ENCODE peak calls at places on chromosome 16, in eight cellular contexts. One of them, this sample, is unnamed.

GRCh38 chr16:84159800-84160199 is 14.7 kb downstream of the DNAAF1 start:
- DNase-seq in stomach: no peak
- DNase-seq in heart left ventricle: no peak
- DNase-seq in H1: no peak
- DNase-seq in ovary: no peak
- DNase-seq in Peyer's patch: no peak
- DNase-seq in IMR-90: no peak
- DNase-seq in A549: no peak
- DNase-seq in this sample: no peak

GRCh38 chr16:73951541-73951940 is 345.1 kb upstream of the PSMD7 start:
- DNase-seq in Peyer's patch: no peak
- DNase-seq in stomach: no peak
- DNase-seq in ovary: no peak
- DNase-seq in heart left ventricle: peak; percentile 73
- DNase-seq in IMR-90: peak; percentile 17
- DNase-seq in H1: no peak
- DNase-seq in A549: no peak
- DNase-seq in this sample: no peak

GRCh38 chr16:65758620-65759019 is 607.9 kb upstream of the CDH5 start:
- DNase-seq in H1: no peak
- DNase-seq in heart left ventricle: no peak
- DNase-seq in ovary: no peak
- DNase-seq in stomach: no peak
- DNase-seq in A549: no peak
- DNase-seq in IMR-90: no peak
- DNase-seq in Peyer's patch: no peak
- DNase-seq in this sample: no peak

GRCh38 chr16:49638696-49639629 is 216.9 kb downstream of the ZNF423 start:
- DNase-seq in heart left ventricle: peak; percentile 82
- DNase-seq in stomach: no peak
- DNase-seq in ovary: peak; percentile 63
- DNase-seq in H1: no peak
- DNase-seq in A549: no peak
- DNase-seq in Peyer's patch: no peak
- DNase-seq in IMR-90: peak; percentile 12
- DNase-seq in this sample: no peak

GRCh38 chr16:19245326-19245925 is 40.1 kb upstream of the CLEC19A start:
- DNase-seq in IMR-90: no peak
- DNase-seq in H1: no peak
- DNase-seq in heart left ventricle: no peak
- DNase-seq in ovary: no peak
- DNase-seq in Peyer's patch: no peak
- DNase-seq in A549: no peak
- DNase-seq in stomach: peak; percentile 50
- DNase-seq in this sample: no peak

GRCh38 chr16:53600076-53600475 is 97.1 kb upstream of the AKTIP start:
- DNase-seq in heart left ventricle: no peak
- DNase-seq in H1: no peak
- DNase-seq in IMR-90: peak; percentile 20
- DNase-seq in ovary: no peak
- DNase-seq in A549: no peak
- DNase-seq in Peyer's patch: no peak
- DNase-seq in stomach: no peak
- DNase-seq in this sample: no peak

GRCh38 chr16:86483-86952 is 8.5 kb downstream of the MPG start:
- DNase-seq in stomach: no peak
- DNase-seq in Peyer's patch: no peak
- DNase-seq in heart left ventricle: no peak
- DNase-seq in A549: no peak
- DNase-seq in H1: no peak
- DNase-seq in IMR-90: no peak
- DNase-seq in ovary: no peak
- DNase-seq in this sample: no peak

GRCh38 chr16:30054959-30055553 is 10.5 kb upstream of the ALDOA start:
- DNase-seq in ovary: no peak
- DNase-seq in H1: peak; percentile 89
- DNase-seq in stomach: peak; percentile 77
- DNase-seq in Peyer's patch: peak; percentile 78
- DNase-seq in IMR-90: no peak
- DNase-seq in heart left ventricle: no peak
- DNase-seq in A549: peak; percentile 67
- DNase-seq in this sample: no peak

GRCh38 chr16:22088642-22089041 is 3.7 kb upstream of the VWA3A start:
- DNase-seq in stomach: no peak
- DNase-seq in heart left ventricle: no peak
- DNase-seq in H1: no peak
- DNase-seq in IMR-90: no peak
- DNase-seq in Peyer's patch: no peak
- DNase-seq in ovary: no peak
- DNase-seq in A549: no peak
- DNase-seq in this sample: no peak

GRCh38 chr16:76535-77272 is 1.3 kb upstream of the MPG start:
- DNase-seq in ovary: peak; percentile 86
- DNase-seq in H1: no peak
- DNase-seq in stomach: peak; percentile 66
- DNase-seq in IMR-90: peak; percentile 95
- DNase-seq in A549: no peak
- DNase-seq in heart left ventricle: peak; percentile 91
- DNase-seq in Peyer's patch: peak; percentile 79
- DNase-seq in this sample: peak; percentile 75

GRCh38 chr16:20675488-20676267 is 21.8 kb downstream of the ACSM1 start:
- DNase-seq in ovary: peak; percentile 42
- DNase-seq in heart left ventricle: no peak
- DNase-seq in IMR-90: no peak
- DNase-seq in stomach: peak; percentile 72
- DNase-seq in A549: no peak
- DNase-seq in Peyer's patch: peak; percentile 61
- DNase-seq in H1: peak; percentile 59
- DNase-seq in this sample: no peak

GRCh38 chr16:9599415-9600110 is 508.1 kb downstream of the HAPSTR1 start:
- DNase-seq in heart left ventricle: no peak
- DNase-seq in stomach: no peak
- DNase-seq in IMR-90: no peak
- DNase-seq in H1: no peak
- DNase-seq in Peyer's patch: no peak
- DNase-seq in A549: no peak
- DNase-seq in ovary: no peak
- DNase-seq in this sample: no peak

GRCh38 chr16:88530051-88530857 is 39.9 kb upstream of the ZC3H18 start:
- DNase-seq in H1: no peak
- DNase-seq in ovary: no peak
- DNase-seq in Peyer's patch: no peak
- DNase-seq in A549: no peak
- DNase-seq in IMR-90: no peak
- DNase-seq in stomach: no peak
- DNase-seq in heart left ventricle: no peak
- DNase-seq in this sample: no peak

GRCh38 chr16:67165121-67166034 is 833 bp downstream of the HSF4 start:
- DNase-seq in heart left ventricle: no peak
- DNase-seq in Peyer's patch: no peak
- DNase-seq in IMR-90: no peak
- DNase-seq in stomach: no peak
- DNase-seq in H1: peak; percentile 72
- DNase-seq in A549: no peak
- DNase-seq in ovary: no peak
- DNase-seq in this sample: no peak

GRCh38 chr16:72372646-72373045 is 200.7 kb upstream of the PMFBP1 start:
- DNase-seq in IMR-90: no peak
- DNase-seq in heart left ventricle: no peak
- DNase-seq in A549: no peak
- DNase-seq in H1: no peak
- DNase-seq in stomach: no peak
- DNase-seq in Peyer's patch: no peak
- DNase-seq in ovary: no peak
- DNase-seq in this sample: no peak

GRCh38 chr16:75361936-75362335 is 71.4 kb downstream of the CFDP1 start:
- DNase-seq in heart left ventricle: no peak
- DNase-seq in stomach: no peak
- DNase-seq in ovary: no peak
- DNase-seq in Peyer's patch: no peak
- DNase-seq in H1: no peak
- DNase-seq in A549: no peak
- DNase-seq in IMR-90: no peak
- DNase-seq in this sample: no peak

GRCh38 chr16:64469906-64470702 is 651.8 kb downstream of the CDH11 start:
- DNase-seq in heart left ventricle: peak; percentile 39
- DNase-seq in H1: no peak
- DNase-seq in IMR-90: no peak
- DNase-seq in stomach: no peak
- DNase-seq in A549: no peak
- DNase-seq in Peyer's patch: no peak
- DNase-seq in ovary: peak; percentile 10
- DNase-seq in this sample: peak; percentile 5

GRCh38 chr16:79379083-79379482 is 221.5 kb downstream of the MAF start:
- DNase-seq in H1: no peak
- DNase-seq in IMR-90: no peak
- DNase-seq in ovary: no peak
- DNase-seq in A549: no peak
- DNase-seq in Peyer's patch: no peak
- DNase-seq in stomach: no peak
- DNase-seq in heart left ventricle: no peak
- DNase-seq in this sample: no peak

GRCh38 chr16:27818231-27818630 is 245.3 kb downstream of the GSG1L start:
- DNase-seq in stomach: no peak
- DNase-seq in IMR-90: no peak
- DNase-seq in heart left ventricle: no peak
- DNase-seq in A549: no peak
- DNase-seq in ovary: no peak
- DNase-seq in Peyer's patch: peak; percentile 7
- DNase-seq in H1: no peak
- DNase-seq in this sample: no peak

DNA sequence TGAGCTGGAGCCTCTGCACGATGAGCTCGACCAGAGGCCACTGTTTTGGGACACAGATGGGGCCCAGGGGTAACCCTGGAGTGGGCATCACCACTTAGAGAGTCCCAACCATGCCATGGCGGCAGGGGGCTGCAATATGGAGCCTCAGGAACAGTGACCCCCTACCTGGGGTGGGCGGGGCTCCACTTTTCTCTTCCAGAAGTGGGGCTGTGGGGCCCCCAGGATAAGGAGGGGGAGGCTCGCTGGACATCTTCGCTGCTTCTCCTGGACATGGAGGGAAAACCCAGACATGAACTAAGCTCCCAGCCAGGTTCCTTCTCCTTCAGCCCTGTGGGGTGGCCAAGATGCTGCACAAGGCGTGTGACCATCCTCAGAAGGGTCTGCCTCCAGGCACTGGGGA is 24.7 kb downstream of the CDIP1 start:
- DNase-seq in A549: no peak
- DNase-seq in stomach: no peak
- DNase-seq in heart left ventricle: no peak
- DNase-seq in H1: no peak
- DNase-seq in IMR-90: no peak
- DNase-seq in Peyer's patch: no peak
- DNase-seq in ovary: no peak
- DNase-seq in this sample: no peak
- H3K27ac ChIP-seq in A549: no peak overlapping the region
- H3K27ac ChIP-seq in stomach: peak overlapping the region; percentile 82
- H3K27ac ChIP-seq in heart left ventricle: peak overlapping the region; percentile 72
- H3K27ac ChIP-seq in H1: no peak overlapping the region
- H3K27ac ChIP-seq in IMR-90: no peak overlapping the region
- H3K27ac ChIP-seq in Peyer's patch: peak overlapping the region; percentile 70
- H3K27ac ChIP-seq in ovary: no peak overlapping the region
- H3K27ac ChIP-seq in this sample: peak overlapping the region; percentile 46

DNA sequence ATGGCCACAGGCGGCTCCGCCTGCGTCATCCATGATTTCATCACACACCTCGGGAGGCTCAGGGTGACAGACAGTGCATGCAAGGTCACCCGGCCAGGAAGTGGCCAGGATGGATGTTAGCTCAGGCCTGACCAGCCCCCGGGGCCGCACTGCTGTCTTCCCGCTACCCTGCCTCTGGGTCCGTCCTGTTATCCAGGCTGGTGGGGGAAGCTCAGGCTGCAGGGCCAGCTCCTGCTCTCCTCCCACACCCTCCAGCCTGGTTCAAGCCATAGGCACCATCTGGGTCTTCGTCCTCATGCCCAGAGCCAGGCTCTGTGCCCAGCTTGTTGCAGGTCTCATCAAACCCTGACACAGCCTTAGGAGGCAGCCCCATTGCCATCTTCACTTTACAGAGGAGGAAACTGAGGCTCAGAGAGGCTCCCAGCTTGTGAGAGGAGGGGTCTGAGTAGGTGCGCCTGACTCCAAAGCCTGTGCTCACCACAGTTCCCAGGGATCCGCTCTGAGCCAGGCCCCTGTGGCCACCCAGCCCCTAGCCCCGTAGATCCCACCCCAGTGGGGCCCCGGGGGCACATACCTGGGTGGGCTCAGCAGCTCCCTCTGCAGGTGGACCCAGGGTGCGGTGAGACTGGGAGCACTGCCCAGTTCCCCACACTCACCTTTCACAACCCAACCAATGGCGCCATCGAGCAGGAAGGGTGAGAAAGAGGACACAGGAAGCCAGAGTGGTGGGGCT is 414 bp upstream of the ADGRG3 start:
- DNase-seq in heart left ventricle: peak; percentile 40
- DNase-seq in stomach: peak; percentile 54
- DNase-seq in ovary: no peak
- DNase-seq in H1: peak; percentile 75
- DNase-seq in Peyer's patch: no peak
- DNase-seq in IMR-90: peak; percentile 38
- DNase-seq in A549: peak; percentile 54
- DNase-seq in this sample: no peak
- TF ChIP-seq POLR2A in heart left ventricle: no peak
- TF ChIP-seq POLR2A in stomach: no peak
- TF ChIP-seq POLR2A in ovary: no peak
- TF ChIP-seq POLR2A in H1: no peak
- TF ChIP-seq POLR2A in Peyer's patch: no peak
- TF ChIP-seq POLR2A in IMR-90: no peak
- TF ChIP-seq POLR2A in A549: no peak
- TF ChIP-seq POLR2A in this sample: no peak

GRCh38 chr16:3375680-3376079 is 20.0 kb downstream of the OR2C1 start:
- DNase-seq in ovary: no peak
- DNase-seq in heart left ventricle: no peak
- DNase-seq in A549: no peak
- DNase-seq in H1: no peak
- DNase-seq in stomach: no peak
- DNase-seq in IMR-90: no peak
- DNase-seq in Peyer's patch: no peak
- DNase-seq in this sample: no peak
- H3K9me3 ChIP-seq in ovary: peaks cover 12% of the 10 kb centered on the region
- H3K9me3 ChIP-seq in heart left ventricle: peaks cover 47% of the 10 kb centered on the region
- H3K9me3 ChIP-seq in A549: peaks cover 75% of the 10 kb centered on the region
- H3K9me3 ChIP-seq in H1: peaks cover 59% of the 10 kb centered on the region
- H3K9me3 ChIP-seq in stomach: peaks cover 74% of the 10 kb centered on the region
- H3K9me3 ChIP-seq in IMR-90: peaks cover 50% of the 10 kb centered on the region
- H3K9me3 ChIP-seq in Peyer's patch: peaks cover 33% of the 10 kb centered on the region
- H3K9me3 ChIP-seq in this sample: no peaks in the 10 kb centered on the region

DNA sequence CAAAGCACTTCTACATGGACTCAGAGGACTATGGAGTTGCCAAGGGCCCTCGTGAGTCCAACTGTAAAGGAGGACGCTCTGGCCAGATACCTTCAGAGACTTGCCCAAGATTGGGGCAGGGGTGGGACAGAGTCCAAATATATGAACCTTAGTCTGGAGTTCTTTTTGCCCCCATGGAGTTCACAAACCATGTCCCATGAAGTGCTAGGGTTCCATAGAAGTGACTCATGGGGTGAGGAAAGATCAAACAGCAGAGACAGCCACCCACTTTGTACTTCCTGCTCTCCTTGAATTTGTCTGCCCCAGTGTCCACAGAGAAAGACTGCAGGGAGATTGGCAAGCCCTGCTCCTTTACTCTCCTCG is 29.0 kb downstream of the SRL start:
- DNase-seq in heart left ventricle: no peak
- DNase-seq in IMR-90: peak; percentile 61
- DNase-seq in A549: peak; percentile 61
- DNase-seq in H1: no peak
- DNase-seq in ovary: no peak
- DNase-seq in stomach: no peak
- DNase-seq in Peyer's patch: no peak
- DNase-seq in this sample: peak; percentile 71
- H3K27ac ChIP-seq in heart left ventricle: peak overlapping the region; percentile 93
- H3K27ac ChIP-seq in IMR-90: peak overlapping the region; percentile 19
- H3K27ac ChIP-seq in A549: peak overlapping the region; percentile 57
- H3K27ac ChIP-seq in H1: no peak overlapping the region
- H3K27ac ChIP-seq in ovary: no peak overlapping the region
- H3K27ac ChIP-seq in stomach: peak overlapping the region; percentile 54
- H3K27ac ChIP-seq in Peyer's patch: no peak overlapping the region
- H3K27ac ChIP-seq in this sample: peak overlapping the region; percentile 91

This sample was measured in gastrocnemius medialis.